ENCODE peak calls at places on chromosome 5, in ten cellular contexts. N, E, O, S, I, Z, B, A, M and G are unnamed samples.

GRCh38 chr5:148393390-148393741 is 9.6 kb downstream of the FBXO38 start:
- DNase-seq in N (no peak), E (no peak), O (no peak), S (no peak), I (no peak), Z (no peak), B (no peak), A (no peak), M (no peak), G (no peak)

GRCh38 chr5:131525805-131526204 is 109.2 kb downstream of the RAPGEF6 start:
- DNase-seq in N (no peak), E (no peak), O (no peak), S (no peak), I (no peak), Z (no peak), B (peak), A (no peak), M (no peak), G (no peak)

GRCh38 chr5:154049685-154050084 is 10.9 kb downstream of the MFAP3 start:
- DNase-seq in N (no peak), E (no peak), O (no peak), S (no peak), I (no peak), Z (no peak), B (no peak), A (no peak), M (no peak), G (no peak)

GRCh38 chr5:113057437-113058052 is 80.9 kb downstream of the DCP2 start:
- DNase-seq in N (no peak), E (no peak), O (no peak), S (no peak), I (no peak), Z (peak), B (no peak), A (no peak), M (no peak), G (no peak)

GRCh38 chr5:1004598-1005361 is 3.8 kb upstream of the NKD2 start:
- DNase-seq in N (peak), E (no peak), O (peak), S (no peak), I (no peak), Z (peak), B (peak), A (no peak), M (no peak), G (no peak)

GRCh38 chr5:173645437-173645807 is 29.0 kb upstream of the BOD1 start:
- DNase-seq in N (no peak), E (no peak), O (peak), S (no peak), I (peak), Z (no peak), B (peak), A (peak), M (no peak), G (peak)

GRCh38 chr5:86011937-86012336 is 605.8 kb upstream of the COX7C start:
- DNase-seq in N (no peak), E (no peak), O (no peak), S (no peak), I (no peak), Z (no peak), B (no peak), A (no peak), M (no peak), G (no peak)

GRCh38 chr5:74945561-74946165 is 79.5 kb upstream of the FAM169A start:
- DNase-seq in N (no peak), E (no peak), O (no peak), S (no peak), I (no peak), Z (no peak), B (no peak), A (no peak), M (no peak), G (no peak)

GRCh38 chr5:68409259-68409658 is 193.7 kb downstream of the PIK3R1 start:
- DNase-seq in N (no peak), E (no peak), O (no peak), S (no peak), I (no peak), Z (no peak), B (no peak), A (peak), M (no peak), G (peak)